ENCODE peak calls at places on chromosomes 11 and 22, in seven cellular contexts. B, Z, A, F, I, R and U are unnamed samples. For H3K4me1, the result is how much of the 10 kb centered on the place peaks cover.

GRCh38 chr22:42294034-42294985 is 23.9 kb upstream of the TCF20 start:
- DNase-seq in B (no peak), Z (no peak), A (no peak), F (no peak), I (peak), R (peak), U (no peak)

GRCh38 chr11:44753965-44754645 is 27.3 kb downstream of the TSPAN18 start:
- DNase-seq in B (no peak), Z (no peak), A (peak), F (no peak), I (no peak), R (no peak), U (no peak)

GRCh38 chr11:12005476-12005875 is 3.0 kb downstream of the DKK3 start:
- DNase-seq in B (no peak), Z (no peak), A (no peak), F (no peak), I (no peak), R (no peak), U (no peak)

GRCh38 chr11:33419956-33420355 is 162.8 kb downstream of the HIPK3 start:
- DNase-seq in B (no peak), Z (no peak), A (no peak), F (no peak), I (no peak), R (no peak), U (no peak)

GRCh38 chr22:43292633-43293025 is 50.5 kb downstream of the SCUBE1 start:
- DNase-seq in B (no peak), Z (no peak), A (no peak), F (no peak), I (no peak), R (no peak), U (no peak)

GRCh38 chr22:18987765-18988164 is 51.7 kb upstream of the PRODH start:
- DNase-seq in B (no peak), Z (no peak), A (no peak), F (no peak), I (no peak), R (no peak), U (no peak)

GRCh38 chr11:69013009-69013951 is at the start of gene MRGPRF:
- DNase-seq in B (peak), Z (peak), A (peak), F (peak), I (peak), R (peak), U (no peak)

GRCh38 chr11:113796663-113797259 is 17.2 kb downstream of the CLDN25 start:
- DNase-seq in B (no peak), Z (no peak), A (peak), F (no peak), I (no peak), R (peak), U (no peak)

GRCh38 chr11:14668733-14669301 is 25.2 kb downstream of the PDE3B start:
- DNase-seq in B (no peak), Z (no peak), A (no peak), F (no peak), I (no peak), R (no peak), U (no peak)

GRCh38 chr11:36186340-36186739 is 102.9 kb downstream of the COMMD9 start:
- DNase-seq in B (no peak), Z (peak), A (peak), F (no peak), I (no peak), R (no peak), U (no peak)

DNA sequence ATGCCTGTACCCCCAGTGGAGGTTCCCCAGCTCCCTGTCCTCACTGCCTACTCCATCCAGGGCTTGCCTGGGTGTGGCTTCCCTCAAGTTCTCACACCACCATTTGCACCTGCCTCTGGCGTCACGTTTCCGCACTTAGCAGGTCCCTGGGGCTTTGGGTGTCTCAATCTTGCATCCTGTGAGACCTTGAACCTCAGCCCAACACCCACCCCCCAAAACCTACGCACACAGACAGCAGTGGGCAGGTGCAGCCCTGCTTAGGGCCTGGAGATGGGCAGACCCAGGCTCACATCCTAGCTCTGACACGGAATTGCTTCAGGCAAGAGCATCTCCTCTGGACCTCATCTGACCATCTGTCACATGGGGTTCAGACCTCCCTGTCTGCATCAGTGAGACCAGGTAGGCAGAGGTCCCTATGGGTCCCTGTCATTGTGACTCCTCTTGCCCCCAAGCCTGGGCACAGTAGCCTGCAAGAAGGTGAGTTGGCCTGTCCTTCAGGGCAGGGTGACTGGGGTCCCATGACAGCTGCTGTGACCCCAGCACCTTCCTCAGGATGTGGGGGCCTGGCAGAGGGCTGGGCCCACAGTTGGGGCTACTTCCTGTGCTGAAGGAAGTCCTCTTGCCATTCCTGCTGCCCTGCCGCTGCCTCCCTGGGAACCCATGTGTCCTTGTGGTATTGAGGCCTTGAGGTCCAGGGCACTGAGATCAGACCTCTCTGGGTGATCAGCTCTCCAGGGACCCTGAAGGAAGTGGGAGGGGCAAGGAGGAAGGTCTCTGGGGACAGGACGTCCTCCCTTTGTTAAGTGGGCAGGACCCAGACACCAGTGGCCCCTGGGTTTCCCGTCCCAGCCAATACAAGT is 2.0 kb downstream of the SIPA1 start:
- DNase-seq in B (peak), Z (no peak), A (no peak), F (no peak), I (peak), R (no peak), U (peak)
- H3K4me1 ChIP-seq in B (half or more), Z (under half), A (half or more), F (half or more), I (under half), R (under half), U (under half)

GRCh38 chr11:62559204-62559603 is 12.6 kb upstream of the AHNAK start:
- DNase-seq in B (peak), Z (no peak), A (no peak), F (no peak), I (no peak), R (no peak), U (no peak)

GRCh38 chr11:62556102-62556871 is 9.7 kb upstream of the AHNAK start:
- DNase-seq in B (peak), Z (peak), A (peak), F (peak), I (peak), R (peak), U (peak)

GRCh38 chr11:62556872-62557631 is 10.4 kb upstream of the AHNAK start:
- DNase-seq in B (no peak), Z (no peak), A (no peak), F (no peak), I (no peak), R (no peak), U (no peak)

GRCh38 chr11:62560566-62561103 is 13.1 kb downstream of the EEF1G start:
- DNase-seq in B (peak), Z (peak), A (peak), F (no peak), I (peak), R (peak), U (no peak)

DNA sequence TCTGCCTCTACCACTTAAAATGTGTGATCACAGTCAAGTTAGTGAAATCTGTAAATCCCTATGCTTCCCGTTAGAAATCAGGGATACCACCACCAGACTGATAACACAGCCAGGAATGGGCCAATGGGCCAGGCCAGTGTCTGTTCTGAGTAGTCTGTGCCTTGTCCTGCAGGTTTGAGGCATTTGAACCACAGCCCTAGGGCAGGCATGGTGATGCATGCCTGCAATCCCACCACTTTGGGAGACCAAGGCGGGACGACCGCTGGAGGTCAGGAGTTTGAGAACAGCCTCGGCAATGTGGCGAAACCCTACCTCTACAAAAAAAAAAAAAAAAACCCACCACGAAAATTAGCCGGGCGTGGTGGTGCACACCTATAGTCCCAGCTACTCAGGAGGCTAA is 12.1 kb upstream of the AHNAK start:
- DNase-seq in B (peak), Z (no peak), A (no peak), F (no peak), I (no peak), R (no peak), U (no peak)
- TF ChIP-seq POLR2A in B (no peak), Z (no peak), A (no peak), F (no peak), I (no peak), R (no peak), U (no peak)

DNA sequence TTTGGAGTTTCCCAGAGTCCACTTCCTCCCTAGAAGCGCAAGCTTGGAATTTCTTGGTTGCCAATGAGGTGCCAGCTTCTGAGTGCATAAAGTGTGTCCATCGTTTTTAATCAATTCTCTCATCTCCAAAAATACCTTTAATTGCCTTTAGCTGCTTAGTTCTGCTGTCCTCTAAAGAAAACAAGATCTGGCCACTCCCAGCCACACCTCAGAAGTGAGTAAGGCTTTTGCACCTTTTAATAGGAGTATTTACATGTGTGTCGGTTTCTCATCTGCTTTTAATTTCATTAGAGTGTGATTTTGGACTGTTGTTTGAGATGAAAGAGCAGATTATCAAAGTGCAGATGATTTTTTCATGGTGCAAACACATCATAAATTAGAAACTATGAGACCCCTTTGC is 20.1 kb downstream of the CD44 start:
- DNase-seq in B (no peak), Z (no peak), A (no peak), F (no peak), I (no peak), R (no peak), U (no peak)
- H3K4me1 ChIP-seq in B (half or more), Z (under half), A (half or more), F (half or more), I (half or more), R (half or more), U (half or more)

DNA sequence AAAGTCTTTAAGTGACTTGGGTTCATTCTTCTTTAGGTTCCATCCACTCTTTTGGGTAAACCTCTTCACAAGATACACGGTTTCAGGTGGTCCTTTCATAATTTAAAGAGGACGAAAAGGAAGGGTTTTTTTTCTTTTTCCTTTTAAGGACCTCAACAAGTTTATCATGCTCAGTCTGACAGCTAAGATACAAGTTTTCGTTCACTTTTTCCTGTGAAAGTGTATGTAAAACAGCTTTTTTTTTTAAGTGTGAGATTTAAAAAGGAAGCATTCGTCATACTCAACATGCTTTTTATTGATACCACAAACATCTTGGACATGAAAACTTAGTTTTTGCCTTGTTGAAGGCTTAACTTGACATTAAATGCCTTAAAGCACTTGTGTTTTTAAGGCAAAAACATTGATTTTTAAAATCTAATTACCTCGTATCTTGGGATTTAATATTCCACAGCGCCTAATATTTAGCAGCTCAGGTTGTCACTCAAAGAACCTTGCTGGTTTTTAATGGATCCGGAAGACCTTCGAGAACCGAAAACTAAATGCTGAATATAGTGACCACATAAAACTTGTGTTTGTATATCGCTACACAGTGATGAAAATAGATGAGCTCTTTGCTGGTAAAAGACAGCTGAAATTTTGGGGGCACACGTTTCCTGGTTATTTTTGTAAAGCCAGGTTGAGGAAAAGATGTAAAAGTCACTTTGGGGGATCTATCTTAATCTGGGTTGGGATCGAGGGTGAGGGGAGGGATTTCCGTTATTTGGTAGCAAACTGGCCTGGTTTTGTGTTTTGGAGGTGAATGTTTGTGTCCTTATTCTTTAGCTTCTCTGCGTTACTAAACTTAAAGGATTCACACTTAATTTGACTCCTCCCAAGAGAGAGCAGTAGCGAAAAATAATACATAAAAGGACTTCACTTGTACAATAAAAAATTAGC is 2.3 kb downstream of the PCF11 start:
- DNase-seq in B (no peak), Z (no peak), A (no peak), F (no peak), I (no peak), R (no peak), U (no peak)
- TF ChIP-seq POLR2A in B (no peak), Z (no peak), A (no peak), F (no peak), I (no peak), R (no peak), U (no peak)

GRCh38 chr22:50303515-50303847 is 4.0 kb downstream of the PLXNB2 start:
- DNase-seq in B (no peak), Z (no peak), A (no peak), F (no peak), I (no peak), R (no peak), U (no peak)

GRCh38 chr22:50303848-50304527 is 3.5 kb downstream of the PLXNB2 start:
- DNase-seq in B (no peak), Z (no peak), A (no peak), F (peak), I (peak), R (peak), U (no peak)

GRCh38 chr22:50305658-50306566 is 1.5 kb downstream of the PLXNB2 start:
- DNase-seq in B (no peak), Z (peak), A (peak), F (peak), I (peak), R (peak), U (no peak)

GRCh38 chr22:50305393-50305657 is 2.1 kb downstream of the PLXNB2 start:
- DNase-seq in B (no peak), Z (no peak), A (no peak), F (no peak), I (no peak), R (no peak), U (no peak)

DNA sequence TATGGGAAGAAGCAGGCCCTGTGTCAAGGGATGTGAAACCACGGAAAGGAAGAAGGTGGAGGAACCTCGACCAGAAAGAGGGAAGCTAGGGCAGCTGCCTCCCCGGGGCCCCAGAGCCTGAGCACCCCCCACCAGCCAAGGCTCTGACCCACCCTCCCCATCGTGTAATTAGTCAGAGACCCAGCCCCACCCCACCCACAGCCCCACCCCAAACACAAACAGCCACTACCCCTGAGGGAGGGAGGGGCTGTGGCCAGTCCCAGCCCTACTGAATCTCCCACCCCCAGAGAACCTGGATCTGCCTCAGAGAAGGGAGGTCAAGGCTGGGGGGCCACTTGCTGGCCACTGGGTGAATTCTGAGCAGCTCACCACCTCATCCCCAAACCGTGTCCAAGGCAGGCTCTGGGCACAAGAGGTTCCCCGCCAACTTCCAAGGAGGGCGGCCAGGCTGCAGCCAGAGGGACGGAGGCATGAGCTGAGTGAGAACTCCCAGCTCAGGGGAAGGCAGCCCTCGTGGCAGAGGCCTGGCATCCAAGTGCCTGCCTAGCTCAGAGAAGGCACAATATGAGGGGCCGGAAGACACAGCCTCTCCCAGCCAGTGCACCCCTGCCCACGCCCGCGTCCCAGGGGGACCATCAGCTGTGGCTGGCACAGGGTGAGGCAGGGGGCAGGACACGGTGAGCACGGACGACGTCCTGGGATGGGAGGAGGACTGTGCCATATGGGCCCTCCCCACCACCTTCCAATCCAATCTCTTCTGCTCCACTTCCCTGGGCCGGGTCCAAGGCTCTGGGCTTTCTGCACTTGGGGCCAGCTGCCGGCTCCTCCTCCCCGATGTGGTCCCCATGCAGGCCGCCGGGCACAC is 2.7 kb downstream of the PLXNB2 start:
- DNase-seq in B (no peak), Z (no peak), A (no peak), F (peak), I (peak), R (peak), U (no peak)
- H3K4me1 ChIP-seq in B (half or more), Z (under half), A (half or more), F (half or more), I (half or more), R (half or more), U (half or more)

DNA sequence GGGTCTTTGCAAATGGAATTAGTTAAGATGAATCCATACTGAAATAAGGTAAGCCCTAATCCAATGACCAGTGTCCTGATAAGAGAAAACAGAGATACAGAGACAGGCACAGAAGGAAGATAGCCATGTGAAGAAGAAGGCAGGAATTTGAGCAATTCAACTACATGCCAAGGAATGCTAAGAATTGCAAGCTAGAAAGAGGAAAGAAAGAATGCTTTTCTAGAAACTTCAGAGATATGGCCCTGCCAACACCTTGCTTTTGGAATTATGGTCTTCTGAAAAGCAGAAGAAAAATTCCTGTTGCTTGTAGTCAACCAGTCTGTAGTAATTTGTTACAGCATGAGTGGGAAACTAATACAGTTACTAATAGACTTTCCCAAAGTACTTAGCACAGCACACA is 111.3 kb downstream of the SLC17A6 start:
- DNase-seq in B (no peak), Z (no peak), A (no peak), F (no peak), I (no peak), R (no peak), U (no peak)
- TF ChIP-seq POLR2A in B (no peak), Z (no peak), A (no peak), F (no peak), I (no peak), R (no peak), U (no peak)

DNA sequence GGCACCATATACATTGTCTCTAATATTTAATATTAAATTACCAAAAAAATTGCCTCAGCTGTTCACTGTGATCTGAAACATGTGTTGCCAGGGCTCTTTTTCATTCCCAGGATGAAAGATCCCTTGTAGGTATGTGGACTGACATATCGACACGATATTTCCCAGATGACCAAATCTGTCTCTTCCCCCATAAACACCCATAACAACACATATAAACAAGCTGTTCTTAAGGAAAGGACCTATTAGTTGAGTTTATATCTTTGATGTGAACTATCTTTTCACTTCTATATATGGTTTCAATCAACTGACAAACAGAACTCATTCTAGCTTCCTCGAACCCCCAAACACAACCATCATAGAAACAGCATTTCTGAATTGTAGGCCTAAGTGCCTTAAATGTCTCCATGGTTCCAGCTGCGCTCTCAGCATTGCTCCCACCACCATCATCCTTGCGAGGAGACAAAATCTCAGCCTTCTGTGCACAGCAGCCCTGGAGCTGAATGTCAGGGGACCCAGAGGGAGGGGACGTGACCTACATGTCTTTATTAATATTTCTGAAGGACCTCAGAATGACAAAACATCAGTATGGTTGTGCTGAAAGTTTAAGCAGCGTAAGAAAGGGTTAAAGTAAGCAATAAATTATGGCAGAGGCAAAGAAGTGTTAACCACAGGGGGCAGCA is 67.0 kb downstream of the ETS1 start:
- DNase-seq in B (no peak), Z (no peak), A (no peak), F (no peak), I (no peak), R (no peak), U (no peak)
- H3K4me1 ChIP-seq in B (half or more), Z (under half), A (half or more), F (half or more), I (half or more), R (half or more), U (under half)

GRCh38 chr11:1353383-1354124 is 36.2 kb upstream of the BRSK2 start:
- DNase-seq in B (peak), Z (no peak), A (no peak), F (peak), I (no peak), R (no peak), U (no peak)

GRCh38 chr11:1350086-1350725 is 39.5 kb upstream of the BRSK2 start:
- DNase-seq in B (peak), Z (no peak), A (no peak), F (peak), I (no peak), R (no peak), U (no peak)

GRCh38 chr11:1349074-1349931 is 39.9 kb upstream of the TOLLIP start:
- DNase-seq in B (peak), Z (no peak), A (no peak), F (peak), I (no peak), R (no peak), U (no peak)

GRCh38 chr11:1352696-1353382 is 36.9 kb upstream of the BRSK2 start:
- DNase-seq in B (peak), Z (no peak), A (no peak), F (no peak), I (no peak), R (no peak), U (no peak)

GRCh38 chr11:1351278-1351937 is 38.3 kb upstream of the BRSK2 start:
- DNase-seq in B (peak), Z (no peak), A (no peak), F (no peak), I (no peak), R (peak), U (no peak)
- TF ChIP-seq POLR2A in B (no peak), Z (no peak), A (no peak), F (no peak), I (no peak), R (peak), U (no peak)